ENCODE peak calls at places on chromosome 12, in nine cellular contexts. T is Calu3; X is Right ventricle myocardium superior; P is HAP-1; W is stimulated activated CD8-positive, alpha-beta memory T cell treated with anti-CD3 and anti-CD28 coated beads, Interleukin-7, amount 100 ng/mL, for 4 hours; L is neural crest cell; S is hippocampal formation; Y is stimulated activated CD4-positive, alpha-beta T cell treated with anti-CD3 and anti-CD28 coated beads, Interleukin-1b, Interleukin-23, amount 100 ng/mL, for 24 hours; U is ACHN. B is an unnamed sample.

GRCh38 chr12:52600071-52600470 is 1.2 kb downstream of the KRT72 start:
- DNase-seq in L (no peak), S (no peak), W (no peak), P (no peak), U (no peak), T (no peak), X (no peak), Y (no peak), B (no peak)

GRCh38 chr12:120759591-120760348 is 34.1 kb downstream of the ACADS start:
- DNase-seq in L (no peak), P (no peak), S (no peak), W (no peak), T (no peak), Y (no peak), X (no peak), U (no peak), B (no peak)

GRCh38 chr12:109677323-109677722 is 36.3 kb upstream of the FAM222A start:
- DNase-seq in W (no peak), L (no peak), P (no peak), T (no peak), U (no peak), S (no peak), X (no peak), Y (no peak), B (peak; percentile 32)

GRCh38 chr12:62739266-62739831 is 195.6 kb downstream of the PPM1H start:
- DNase-seq in S (no peak), T (no peak), U (no peak), P (peak; percentile 44), Y (no peak), X (no peak), W (no peak), L (no peak), B (no peak)

GRCh38 chr12:60148831-60149230 is 553.0 kb downstream of the SLC16A7 start:
- DNase-seq in S (no peak), L (no peak), U (peak; percentile 46), W (no peak), Y (no peak), X (no peak), T (peak; percentile 16), P (no peak), B (no peak)

GRCh38 chr12:87779858-87780498 is 249.2 kb downstream of the C12orf50 start:
- DNase-seq in Y (no peak), U (no peak), X (no peak), P (no peak), L (no peak), T (no peak), W (no peak), S (no peak), B (no peak)

GRCh38 chr12:110992909-110993308 is 72.5 kb upstream of the MYL2 start:
- DNase-seq in X (no peak), U (no peak), Y (no peak), S (no peak), W (no peak), L (no peak), P (no peak), T (no peak), B (no peak)

GRCh38 chr12:116735951-116736599 is 1.8 kb downstream of the SPRING1 start:
- DNase-seq in P (peak; percentile 32), W (no peak), S (no peak), X (no peak), Y (no peak), U (no peak), T (peak; percentile 77), L (no peak), B (no peak)

GRCh38 chr12:93526786-93527428 is 45.6 kb upstream of the SOCS2 start:
- DNase-seq in U (peak; percentile 94), W (no peak), L (no peak), X (no peak), T (peak; percentile 76), Y (no peak), P (peak; percentile 59), S (no peak), B (no peak)

GRCh38 chr12:121009744-121010143 is 6.5 kb downstream of the C12orf43 start:
- DNase-seq in L (peak; percentile 14), X (no peak), S (no peak), Y (no peak), T (peak; percentile 76), W (no peak), U (peak; percentile 81), P (peak; percentile 26), B (no peak)

GRCh38 chr12:13713746-13714400 is 267.5 kb downstream of the GRIN2B start:
- DNase-seq in W (no peak), L (no peak), Y (no peak), U (peak; percentile 10), P (no peak), X (no peak), S (no peak), T (no peak), B (peak; percentile 10)

GRCh38 chr12:32877670-32878459 is 18.7 kb downstream of the PKP2 start:
- DNase-seq in S (peak; percentile 17), T (no peak), U (no peak), L (no peak), P (no peak), Y (no peak), W (no peak), X (peak; percentile 87), B (no peak)

GRCh38 chr12:55829967-55830600 is 697 bp upstream of the DNAJC14 start:
- DNase-seq in Y (no peak), P (no peak), X (peak; percentile 68), T (no peak), L (peak; percentile 59), S (peak; percentile 77), W (no peak), U (no peak), B (no peak)

GRCh38 chr12:132237772-132238486 is 91.5 kb downstream of the GALNT9 start:
- DNase-seq in P (no peak), U (no peak), T (no peak), S (no peak), L (no peak), W (no peak), Y (no peak), X (no peak), B (no peak)

GRCh38 chr12:1661553-1662335 is 29.1 kb upstream of the ADIPOR2 start:
- DNase-seq in L (peak; percentile 63), T (peak; percentile 95), W (peak; percentile 69), S (peak; percentile 98), P (peak; percentile 47), Y (peak; percentile 73), X (peak; percentile 95), U (peak; percentile 99), B (peak; percentile 82)

GRCh38 chr12:81758421-81759214 is 532 bp downstream of the PPFIA2 start:
- DNase-seq in W (no peak), X (peak; percentile 43), P (peak; percentile 83), U (no peak), S (peak; percentile 59), L (peak; percentile 32), T (peak; percentile 38), Y (no peak), B (peak; percentile 30)

GRCh38 chr12:120554658-120555057 is 20.5 kb downstream of the RNF10 start:
- DNase-seq in P (no peak), X (no peak), W (no peak), U (no peak), L (no peak), Y (no peak), T (no peak), S (no peak), B (no peak)

GRCh38 chr12:6684609-6685008 is 4.6 kb downstream of the ZNF384 start:
- DNase-seq in L (peak; percentile 32), W (peak; percentile 12), X (no peak), P (peak; percentile 39), Y (peak; percentile 21), T (peak; percentile 23), U (peak; percentile 63), S (no peak), B (peak; percentile 61)

GRCh38 chr12:87196329-87196728 is 832.9 kb downstream of the C12orf50 start:
- DNase-seq in Y (no peak), U (no peak), X (no peak), P (no peak), S (no peak), T (no peak), W (no peak), L (no peak), B (no peak)

GRCh38 chr12:1781770-1782169 is 38.6 kb upstream of the LRTM2 start:
- DNase-seq in W (no peak), S (no peak), X (no peak), P (no peak), Y (no peak), U (no peak), T (no peak), L (no peak), B (no peak)

GRCh38 chr12:40013847-40014246 is 92.0 kb downstream of the SLC2A13 start:
- DNase-seq in U (no peak), P (no peak), S (no peak), T (no peak), W (no peak), Y (no peak), L (no peak), X (no peak), B (no peak)

GRCh38 chr12:32650508-32650907 is 28.6 kb upstream of the DNM1L start:
- DNase-seq in T (no peak), S (no peak), X (no peak), U (no peak), L (no peak), P (no peak), W (no peak), Y (no peak), B (no peak)

GRCh38 chr12:132736913-132737312 is 24.7 kb downstream of the ANKLE2 start:
- DNase-seq in T (no peak), X (peak; percentile 10), L (no peak), P (no peak), U (no peak), Y (no peak), S (no peak), W (no peak), B (no peak)

B was measured in NCI-H1930.